ENCODE peak calls at places on chromosome 15, in five cellular contexts. One of them, this sample, is unnamed.

GRCh38 chr15:66757521-66757920 is 55.5 kb downstream of the SMAD6 start:
- DNase-seq in SW480: no peak
- DNase-seq in Panc1: no peak
- DNase-seq in aorta: no peak
- DNase-seq in nucleus accumbens: no peak
- DNase-seq in this sample: no peak

GRCh38 chr15:90320062-90320884 is 31.8 kb upstream of the ZNF774 start:
- DNase-seq in SW480: peak
- DNase-seq in nucleus accumbens: no peak
- DNase-seq in Panc1: peak
- DNase-seq in aorta: peak
- DNase-seq in this sample: peak

GRCh38 chr15:100175406-100176114 is 166.2 kb downstream of the ADAMTS17 start:
- DNase-seq in nucleus accumbens: no peak
- DNase-seq in Panc1: no peak
- DNase-seq in SW480: no peak
- DNase-seq in aorta: no peak
- DNase-seq in this sample: no peak

GRCh38 chr15:31148622-31149505 is 47.3 kb upstream of the TRPM1 start:
- DNase-seq in SW480: no peak
- DNase-seq in nucleus accumbens: no peak
- DNase-seq in Panc1: no peak
- DNase-seq in aorta: no peak
- DNase-seq in this sample: no peak

GRCh38 chr15:34708422-34708821 is 46.4 kb downstream of the GJD2 start:
- DNase-seq in Panc1: peak
- DNase-seq in nucleus accumbens: no peak
- DNase-seq in aorta: no peak
- DNase-seq in SW480: peak
- DNase-seq in this sample: no peak

GRCh38 chr15:48925714-48926223 is 38.0 kb downstream of the SHC4 start:
- DNase-seq in Panc1: peak
- DNase-seq in SW480: peak
- DNase-seq in aorta: no peak
- DNase-seq in nucleus accumbens: no peak
- DNase-seq in this sample: peak

GRCh38 chr15:29043731-29044485 is 158.1 kb downstream of the APBA2 start:
- DNase-seq in aorta: no peak
- DNase-seq in Panc1: no peak
- DNase-seq in SW480: no peak
- DNase-seq in nucleus accumbens: no peak
- DNase-seq in this sample: no peak

GRCh38 chr15:101308604-101309435 is 13.8 kb upstream of the SNRPA1 start:
- DNase-seq in aorta: no peak
- DNase-seq in SW480: no peak
- DNase-seq in nucleus accumbens: no peak
- DNase-seq in Panc1: no peak
- DNase-seq in this sample: peak

GRCh38 chr15:48313216-48313615 is 18.0 kb upstream of the DUT start:
- DNase-seq in nucleus accumbens: no peak
- DNase-seq in aorta: no peak
- DNase-seq in SW480: no peak
- DNase-seq in Panc1: no peak
- DNase-seq in this sample: no peak

GRCh38 chr15:74614744-74615312 is 808 bp upstream of the CLK3 start:
- DNase-seq in Panc1: no peak
- DNase-seq in SW480: peak
- DNase-seq in aorta: peak
- DNase-seq in nucleus accumbens: peak
- DNase-seq in this sample: peak

GRCh38 chr15:70763120-70763949 is at the start of gene UACA:
- DNase-seq in aorta: peak
- DNase-seq in Panc1: peak
- DNase-seq in nucleus accumbens: peak
- DNase-seq in SW480: peak
- DNase-seq in this sample: peak

GRCh38 chr15:62976301-62976842 is 66.2 kb upstream of the TPM1 start:
- DNase-seq in Panc1: no peak
- DNase-seq in nucleus accumbens: no peak
- DNase-seq in SW480: no peak
- DNase-seq in aorta: no peak
- DNase-seq in this sample: no peak

GRCh38 chr15:58463815-58464697 is 32.3 kb downstream of the LIPC start:
- DNase-seq in aorta: no peak
- DNase-seq in nucleus accumbens: no peak
- DNase-seq in Panc1: no peak
- DNase-seq in SW480: peak
- DNase-seq in this sample: no peak

GRCh38 chr15:41798607-41799487 is 24.6 kb downstream of the MAPKBP1 start:
- DNase-seq in SW480: no peak
- DNase-seq in aorta: no peak
- DNase-seq in Panc1: no peak
- DNase-seq in nucleus accumbens: no peak
- DNase-seq in this sample: no peak

GRCh38 chr15:65362491-65362890 is 15.3 kb downstream of the IGDCC3 start:
- DNase-seq in aorta: no peak
- DNase-seq in SW480: no peak
- DNase-seq in nucleus accumbens: no peak
- DNase-seq in Panc1: no peak
- DNase-seq in this sample: no peak

GRCh38 chr15:58731756-58732535 is 17.6 kb downstream of the ADAM10 start:
- DNase-seq in Panc1: no peak
- DNase-seq in nucleus accumbens: no peak
- DNase-seq in aorta: no peak
- DNase-seq in SW480: peak
- DNase-seq in this sample: no peak

GRCh38 chr15:52020253-52021085 is 1.4 kb downstream of the MAPK6 start:
- DNase-seq in SW480: peak
- DNase-seq in aorta: no peak
- DNase-seq in Panc1: no peak
- DNase-seq in nucleus accumbens: no peak
- DNase-seq in this sample: no peak

GRCh38 chr15:67828379-67828968 is 3.2 kb downstream of the SKOR1 start:
- DNase-seq in nucleus accumbens: no peak
- DNase-seq in SW480: no peak
- DNase-seq in Panc1: no peak
- DNase-seq in aorta: no peak
- DNase-seq in this sample: no peak

GRCh38 chr15:51048308-51048707 is 46.4 kb downstream of the TNFAIP8L3 start:
- DNase-seq in aorta: no peak
- DNase-seq in Panc1: no peak
- DNase-seq in SW480: no peak
- DNase-seq in nucleus accumbens: no peak
- DNase-seq in this sample: no peak

GRCh38 chr15:81296673-81297072 is 27.3 kb downstream of the STARD5 start:
- DNase-seq in nucleus accumbens: no peak
- DNase-seq in SW480: no peak
- DNase-seq in aorta: peak
- DNase-seq in Panc1: no peak
- DNase-seq in this sample: no peak

GRCh38 chr15:89828324-89829145 is 13.9 kb upstream of the ANPEP start:
- DNase-seq in nucleus accumbens: no peak
- DNase-seq in aorta: peak
- DNase-seq in Panc1: no peak
- DNase-seq in SW480: peak
- DNase-seq in this sample: no peak